ENCODE peak calls at places on chromosomes 11 and 22, in seven cellular contexts. One of them, this sample, is unnamed.

GRCh38 chr22:32413715-32414114 is 1.7 kb upstream of the RTCB start:
- DNase-seq in tibial nerve: no peak
- DNase-seq in testis: no peak
- DNase-seq in mammary epithelial cell: peak
- DNase-seq in MCF 10A: peak
- DNase-seq in A549: peak
- DNase-seq in CD8-positive, alpha-beta T cell: no peak
- DNase-seq in this sample: no peak

GRCh38 chr11:6638437-6638836 is 17.2 kb downstream of the DCHS1 start:
- DNase-seq in CD8-positive, alpha-beta T cell: no peak
- DNase-seq in tibial nerve: no peak
- DNase-seq in testis: no peak
- DNase-seq in MCF 10A: no peak
- DNase-seq in mammary epithelial cell: no peak
- DNase-seq in A549: no peak
- DNase-seq in this sample: no peak

GRCh38 chr11:16825968-16826367 is 87.5 kb downstream of the C11orf58 start:
- DNase-seq in testis: no peak
- DNase-seq in CD8-positive, alpha-beta T cell: no peak
- DNase-seq in mammary epithelial cell: no peak
- DNase-seq in MCF 10A: peak
- DNase-seq in tibial nerve: no peak
- DNase-seq in A549: no peak
- DNase-seq in this sample: no peak

GRCh38 chr22:46537221-46537945 is at the start of gene CELSR1:
- DNase-seq in A549: peak
- DNase-seq in testis: no peak
- DNase-seq in mammary epithelial cell: peak
- DNase-seq in CD8-positive, alpha-beta T cell: no peak
- DNase-seq in tibial nerve: no peak
- DNase-seq in MCF 10A: peak
- DNase-seq in this sample: no peak

GRCh38 chr22:46262449-46263207 is 515 bp downstream of the PKDREJ start:
- DNase-seq in CD8-positive, alpha-beta T cell: no peak
- DNase-seq in tibial nerve: peak
- DNase-seq in A549: no peak
- DNase-seq in mammary epithelial cell: no peak
- DNase-seq in MCF 10A: no peak
- DNase-seq in testis: peak
- DNase-seq in this sample: peak

GRCh38 chr11:69654660-69655478 is 13.9 kb downstream of the CCND1 start:
- DNase-seq in testis: no peak
- DNase-seq in tibial nerve: no peak
- DNase-seq in CD8-positive, alpha-beta T cell: no peak
- DNase-seq in A549: peak
- DNase-seq in MCF 10A: peak
- DNase-seq in mammary epithelial cell: no peak
- DNase-seq in this sample: no peak

GRCh38 chr11:8018742-8019631 is 31.9 kb downstream of the EIF3F start:
- DNase-seq in CD8-positive, alpha-beta T cell: peak
- DNase-seq in testis: peak
- DNase-seq in mammary epithelial cell: peak
- DNase-seq in MCF 10A: no peak
- DNase-seq in tibial nerve: peak
- DNase-seq in A549: peak
- DNase-seq in this sample: no peak

GRCh38 chr11:35045219-35045819 is 93.7 kb upstream of the CD44 start:
- DNase-seq in mammary epithelial cell: no peak
- DNase-seq in testis: no peak
- DNase-seq in MCF 10A: no peak
- DNase-seq in A549: no peak
- DNase-seq in tibial nerve: no peak
- DNase-seq in CD8-positive, alpha-beta T cell: peak
- DNase-seq in this sample: peak

GRCh38 chr22:44424131-44424711 is 73.8 kb downstream of the RTL6 start:
- DNase-seq in mammary epithelial cell: no peak
- DNase-seq in MCF 10A: no peak
- DNase-seq in CD8-positive, alpha-beta T cell: no peak
- DNase-seq in A549: no peak
- DNase-seq in tibial nerve: no peak
- DNase-seq in testis: no peak
- DNase-seq in this sample: no peak

GRCh38 chr11:82546556-82547162 is 187.0 kb downstream of the FAM181B start:
- DNase-seq in CD8-positive, alpha-beta T cell: no peak
- DNase-seq in testis: no peak
- DNase-seq in mammary epithelial cell: no peak
- DNase-seq in A549: no peak
- DNase-seq in tibial nerve: no peak
- DNase-seq in MCF 10A: peak
- DNase-seq in this sample: no peak

GRCh38 chr11:36292311-36292722 is 3.1 kb upstream of the COMMD9 start:
- DNase-seq in MCF 10A: peak
- DNase-seq in mammary epithelial cell: peak
- DNase-seq in A549: peak
- DNase-seq in testis: no peak
- DNase-seq in tibial nerve: no peak
- DNase-seq in CD8-positive, alpha-beta T cell: no peak
- DNase-seq in this sample: no peak
- TF ChIP-seq CTCF in MCF 10A: peak
- TF ChIP-seq CTCF in mammary epithelial cell: peak
- TF ChIP-seq CTCF in A549: peak
- TF ChIP-seq CTCF in testis: peak
- TF ChIP-seq CTCF in tibial nerve: peak
- TF ChIP-seq CTCF in CD8-positive, alpha-beta T cell: peak
- TF ChIP-seq CTCF in this sample: peak

GRCh38 chr11:63641727-63642126 is 27.5 kb upstream of the PLAAT3 start:
- DNase-seq in A549: no peak
- DNase-seq in CD8-positive, alpha-beta T cell: no peak
- DNase-seq in MCF 10A: no peak
- DNase-seq in tibial nerve: no peak
- DNase-seq in testis: no peak
- DNase-seq in mammary epithelial cell: no peak
- DNase-seq in this sample: no peak
- TF ChIP-seq CTCF in A549: peak
- TF ChIP-seq CTCF in CD8-positive, alpha-beta T cell: no peak
- TF ChIP-seq CTCF in MCF 10A: peak
- TF ChIP-seq CTCF in tibial nerve: no peak
- TF ChIP-seq CTCF in testis: no peak
- TF ChIP-seq CTCF in mammary epithelial cell: no peak
- TF ChIP-seq CTCF in this sample: no peak

GRCh38 chr11:73137942-73138274 is 4.2 kb downstream of the FCHSD2 start:
- DNase-seq in A549: no peak
- DNase-seq in testis: no peak
- DNase-seq in MCF 10A: no peak
- DNase-seq in CD8-positive, alpha-beta T cell: no peak
- DNase-seq in tibial nerve: no peak
- DNase-seq in mammary epithelial cell: no peak
- DNase-seq in this sample: no peak

GRCh38 chr11:73140213-73141030 is 1.7 kb downstream of the FCHSD2 start:
- DNase-seq in tibial nerve: no peak
- DNase-seq in mammary epithelial cell: peak
- DNase-seq in MCF 10A: peak
- DNase-seq in CD8-positive, alpha-beta T cell: no peak
- DNase-seq in testis: peak
- DNase-seq in A549: peak
- DNase-seq in this sample: no peak

GRCh38 chr11:73139476-73140198 is 2.5 kb downstream of the FCHSD2 start:
- DNase-seq in tibial nerve: no peak
- DNase-seq in A549: peak
- DNase-seq in MCF 10A: no peak
- DNase-seq in mammary epithelial cell: no peak
- DNase-seq in CD8-positive, alpha-beta T cell: no peak
- DNase-seq in testis: no peak
- DNase-seq in this sample: no peak

GRCh38 chr11:73135346-73136284 is 6.5 kb downstream of the FCHSD2 start:
- DNase-seq in tibial nerve: no peak
- DNase-seq in CD8-positive, alpha-beta T cell: no peak
- DNase-seq in MCF 10A: no peak
- DNase-seq in mammary epithelial cell: no peak
- DNase-seq in testis: peak
- DNase-seq in A549: no peak
- DNase-seq in this sample: no peak

GRCh38 chr11:73137262-73137941 is 4.7 kb downstream of the FCHSD2 start:
- DNase-seq in mammary epithelial cell: no peak
- DNase-seq in CD8-positive, alpha-beta T cell: no peak
- DNase-seq in A549: no peak
- DNase-seq in testis: no peak
- DNase-seq in MCF 10A: no peak
- DNase-seq in tibial nerve: no peak
- DNase-seq in this sample: no peak
- TF ChIP-seq CTCF in mammary epithelial cell: no peak
- TF ChIP-seq CTCF in CD8-positive, alpha-beta T cell: no peak
- TF ChIP-seq CTCF in A549: no peak
- TF ChIP-seq CTCF in testis: no peak
- TF ChIP-seq CTCF in MCF 10A: no peak
- TF ChIP-seq CTCF in tibial nerve: no peak
- TF ChIP-seq CTCF in this sample: no peak

DNA sequence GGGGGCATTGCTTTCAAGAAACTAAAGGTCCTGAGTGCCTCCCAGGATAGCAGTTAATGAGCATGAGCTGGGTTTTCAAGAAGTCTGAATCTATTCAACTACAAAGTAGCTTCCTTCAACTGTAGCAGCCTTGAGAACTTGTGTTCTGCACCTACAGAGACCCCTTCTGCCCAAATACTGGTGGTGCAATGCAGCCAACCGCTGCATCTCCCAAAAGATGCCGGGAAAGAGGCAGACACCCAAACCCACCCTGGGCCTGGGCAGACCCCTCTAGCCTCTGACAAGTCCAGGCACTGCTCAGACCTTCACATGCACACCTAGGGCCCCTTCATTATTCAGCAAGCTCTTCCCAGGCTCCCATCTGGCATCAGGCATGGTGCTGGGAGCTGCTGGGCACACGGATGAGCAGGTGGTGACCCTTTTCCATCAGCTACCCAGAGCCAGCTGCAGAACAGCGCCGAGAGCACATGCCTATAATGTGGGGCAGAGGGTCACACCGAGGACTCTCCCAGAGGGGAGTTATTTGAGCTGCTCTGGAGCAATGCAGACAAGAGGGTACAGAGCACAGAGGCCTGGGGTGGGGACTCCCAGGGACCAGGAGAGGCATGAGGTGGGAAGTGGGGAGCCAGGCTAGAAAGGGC is 44.9 kb upstream of the ETS1 start:
- DNase-seq in MCF 10A: peak
- DNase-seq in tibial nerve: peak
- DNase-seq in CD8-positive, alpha-beta T cell: peak
- DNase-seq in mammary epithelial cell: peak
- DNase-seq in testis: peak
- DNase-seq in A549: peak
- DNase-seq in this sample: no peak
- TF ChIP-seq CTCF in MCF 10A: peak
- TF ChIP-seq CTCF in tibial nerve: peak
- TF ChIP-seq CTCF in CD8-positive, alpha-beta T cell: peak
- TF ChIP-seq CTCF in mammary epithelial cell: peak
- TF ChIP-seq CTCF in testis: peak
- TF ChIP-seq CTCF in A549: peak
- TF ChIP-seq CTCF in this sample: peak

DNA sequence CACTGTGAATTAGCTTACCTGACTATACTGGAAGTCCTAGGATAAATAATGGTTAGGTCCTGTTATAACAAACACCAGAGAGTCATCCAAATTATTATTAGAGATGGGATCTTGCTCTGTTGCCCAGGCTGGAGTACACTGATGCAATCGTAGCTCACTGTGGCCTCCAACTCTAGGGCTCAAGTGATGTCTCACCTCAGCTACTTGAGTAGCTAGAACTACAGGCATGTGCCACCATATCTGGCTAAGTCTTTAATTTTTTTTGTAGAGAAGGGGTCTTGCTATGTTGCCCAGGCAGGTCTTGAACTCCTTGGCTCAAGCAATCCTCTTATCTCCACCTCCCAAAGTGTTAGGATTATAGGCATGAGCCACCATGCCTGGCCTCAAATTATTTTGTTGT is 37.2 kb downstream of the OSBP start:
- DNase-seq in mammary epithelial cell: no peak
- DNase-seq in tibial nerve: no peak
- DNase-seq in MCF 10A: no peak
- DNase-seq in CD8-positive, alpha-beta T cell: no peak
- DNase-seq in testis: no peak
- DNase-seq in A549: no peak
- DNase-seq in this sample: no peak
- TF ChIP-seq CTCF in mammary epithelial cell: no peak
- TF ChIP-seq CTCF in tibial nerve: no peak
- TF ChIP-seq CTCF in MCF 10A: no peak
- TF ChIP-seq CTCF in CD8-positive, alpha-beta T cell: no peak
- TF ChIP-seq CTCF in testis: no peak
- TF ChIP-seq CTCF in A549: no peak
- TF ChIP-seq CTCF in this sample: no peak

DNA sequence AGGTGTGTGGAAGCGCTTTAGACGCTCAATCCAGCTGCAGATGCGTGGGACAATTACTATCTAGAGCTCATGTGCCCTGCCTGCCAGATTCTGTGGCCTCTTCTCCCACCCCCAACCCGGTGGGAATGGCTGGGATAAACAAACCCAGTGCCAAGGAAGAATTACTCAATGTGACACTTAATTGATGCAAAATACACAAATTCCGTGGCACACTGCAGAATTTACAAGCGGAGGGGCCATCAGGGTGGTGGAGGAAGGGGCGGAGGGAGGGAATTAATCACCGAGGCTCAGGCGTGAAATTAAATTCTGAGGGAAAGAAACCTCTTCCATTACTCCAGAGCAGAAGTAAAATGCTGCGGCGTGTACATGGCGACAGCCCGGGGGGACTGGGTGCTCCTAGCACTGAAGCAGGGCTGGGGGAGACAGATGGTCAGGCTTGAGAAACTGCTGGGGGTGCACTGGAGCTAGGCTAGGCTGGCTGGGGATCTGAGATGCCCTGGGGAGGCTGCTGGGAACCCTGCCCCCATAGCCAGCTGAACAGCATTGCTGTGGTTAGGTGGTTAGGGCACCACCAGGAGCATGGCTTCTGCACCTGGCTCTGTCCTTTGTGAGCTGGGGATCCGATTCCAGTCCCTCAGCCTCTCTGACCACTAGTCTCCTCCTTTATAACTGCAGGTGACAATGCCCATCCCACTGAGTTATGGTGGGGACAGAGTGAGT is 200.6 kb downstream of the CEP164 start:
- DNase-seq in MCF 10A: no peak
- DNase-seq in CD8-positive, alpha-beta T cell: no peak
- DNase-seq in testis: peak
- DNase-seq in tibial nerve: no peak
- DNase-seq in A549: no peak
- DNase-seq in mammary epithelial cell: no peak
- DNase-seq in this sample: no peak
- TF ChIP-seq CTCF in MCF 10A: no peak
- TF ChIP-seq CTCF in CD8-positive, alpha-beta T cell: no peak
- TF ChIP-seq CTCF in testis: no peak
- TF ChIP-seq CTCF in tibial nerve: no peak
- TF ChIP-seq CTCF in A549: no peak
- TF ChIP-seq CTCF in mammary epithelial cell: no peak
- TF ChIP-seq CTCF in this sample: no peak

GRCh38 chr11:65911682-65912568 is 6.9 kb downstream of the C11orf68 start:
- DNase-seq in tibial nerve: peak
- DNase-seq in MCF 10A: peak
- DNase-seq in testis: peak
- DNase-seq in CD8-positive, alpha-beta T cell: no peak
- DNase-seq in mammary epithelial cell: peak
- DNase-seq in A549: peak
- DNase-seq in this sample: no peak
- TF ChIP-seq CTCF in tibial nerve: peak
- TF ChIP-seq CTCF in MCF 10A: peak
- TF ChIP-seq CTCF in testis: peak
- TF ChIP-seq CTCF in CD8-positive, alpha-beta T cell: no peak
- TF ChIP-seq CTCF in mammary epithelial cell: peak
- TF ChIP-seq CTCF in A549: peak
- TF ChIP-seq CTCF in this sample: no peak

GRCh38 chr22:37030560-37031281 is 11.2 kb downstream of the MPST start:
- DNase-seq in MCF 10A: no peak
- DNase-seq in mammary epithelial cell: no peak
- DNase-seq in A549: no peak
- DNase-seq in testis: no peak
- DNase-seq in CD8-positive, alpha-beta T cell: no peak
- DNase-seq in tibial nerve: no peak
- DNase-seq in this sample: no peak
- TF ChIP-seq CTCF in MCF 10A: no peak
- TF ChIP-seq CTCF in mammary epithelial cell: no peak
- TF ChIP-seq CTCF in A549: no peak
- TF ChIP-seq CTCF in testis: no peak
- TF ChIP-seq CTCF in CD8-positive, alpha-beta T cell: no peak
- TF ChIP-seq CTCF in tibial nerve: no peak
- TF ChIP-seq CTCF in this sample: no peak